ENCODE peak calls at places on chromosomes 7 and 10, in seven cellular contexts. One of them, this sample, is unnamed.

GRCh38 chr10:76543655-76544054 is 1094.0 kb downstream of the KCNMA1 start:
- DNase-seq in lung: no peak
- DNase-seq in BJ: no peak
- DNase-seq in B cell: no peak
- DNase-seq in OCI-LY7: no peak
- DNase-seq in foreskin fibroblast: peak
- DNase-seq in mesothelial cell of epicardium: no peak
- DNase-seq in this sample: no peak

GRCh38 chr7:111308691-111309090 is 217.8 kb downstream of the LRRN3 start:
- DNase-seq in OCI-LY7: no peak
- DNase-seq in foreskin fibroblast: no peak
- DNase-seq in BJ: no peak
- DNase-seq in mesothelial cell of epicardium: no peak
- DNase-seq in lung: no peak
- DNase-seq in B cell: no peak
- DNase-seq in this sample: no peak

GRCh38 chr7:135716677-135717238 is 11.2 kb downstream of the SLC13A4 start:
- DNase-seq in B cell: no peak
- DNase-seq in lung: no peak
- DNase-seq in BJ: peak
- DNase-seq in OCI-LY7: no peak
- DNase-seq in foreskin fibroblast: peak
- DNase-seq in mesothelial cell of epicardium: no peak
- DNase-seq in this sample: no peak

GRCh38 chr7:84712326-84712725 is 474.5 kb downstream of the SEMA3D start:
- DNase-seq in BJ: no peak
- DNase-seq in OCI-LY7: no peak
- DNase-seq in foreskin fibroblast: peak
- DNase-seq in mesothelial cell of epicardium: no peak
- DNase-seq in B cell: no peak
- DNase-seq in lung: no peak
- DNase-seq in this sample: no peak

GRCh38 chr7:116988363-116988989 is 35.2 kb downstream of the ST7 start:
- DNase-seq in foreskin fibroblast: no peak
- DNase-seq in OCI-LY7: no peak
- DNase-seq in B cell: no peak
- DNase-seq in lung: no peak
- DNase-seq in BJ: no peak
- DNase-seq in mesothelial cell of epicardium: no peak
- DNase-seq in this sample: no peak

GRCh38 chr7:131110294-131111080 is 217.2 kb upstream of the MKLN1 start:
- DNase-seq in lung: no peak
- DNase-seq in OCI-LY7: no peak
- DNase-seq in BJ: no peak
- DNase-seq in B cell: no peak
- DNase-seq in foreskin fibroblast: peak
- DNase-seq in mesothelial cell of epicardium: no peak
- DNase-seq in this sample: no peak

GRCh38 chr10:95963202-95963991 is 55.6 kb downstream of the CC2D2B start:
- DNase-seq in foreskin fibroblast: no peak
- DNase-seq in OCI-LY7: peak
- DNase-seq in lung: no peak
- DNase-seq in BJ: no peak
- DNase-seq in B cell: no peak
- DNase-seq in mesothelial cell of epicardium: no peak
- DNase-seq in this sample: no peak

GRCh38 chr10:24706479-24707118 is 17.1 kb downstream of the ARHGAP21 start:
- DNase-seq in foreskin fibroblast: peak
- DNase-seq in mesothelial cell of epicardium: no peak
- DNase-seq in OCI-LY7: no peak
- DNase-seq in BJ: peak
- DNase-seq in B cell: no peak
- DNase-seq in lung: no peak
- DNase-seq in this sample: no peak

GRCh38 chr10:77989081-77989724 is 40.1 kb downstream of the POLR3A start:
- DNase-seq in lung: no peak
- DNase-seq in mesothelial cell of epicardium: no peak
- DNase-seq in OCI-LY7: no peak
- DNase-seq in foreskin fibroblast: peak
- DNase-seq in BJ: no peak
- DNase-seq in B cell: no peak
- DNase-seq in this sample: no peak

GRCh38 chr7:152336754-152337368 is 98.9 kb downstream of the KMT2C start:
- DNase-seq in lung: no peak
- DNase-seq in mesothelial cell of epicardium: no peak
- DNase-seq in B cell: no peak
- DNase-seq in BJ: no peak
- DNase-seq in foreskin fibroblast: peak
- DNase-seq in OCI-LY7: peak
- DNase-seq in this sample: no peak

GRCh38 chr10:69434926-69435325 is 16.3 kb upstream of the TSPAN15 start:
- DNase-seq in BJ: no peak
- DNase-seq in B cell: no peak
- DNase-seq in foreskin fibroblast: no peak
- DNase-seq in lung: no peak
- DNase-seq in mesothelial cell of epicardium: no peak
- DNase-seq in OCI-LY7: no peak
- DNase-seq in this sample: no peak

GRCh38 chr7:150362989-150363769 is 5.4 kb upstream of the REPIN1 start:
- DNase-seq in lung: no peak
- DNase-seq in foreskin fibroblast: no peak
- DNase-seq in B cell: no peak
- DNase-seq in OCI-LY7: no peak
- DNase-seq in mesothelial cell of epicardium: no peak
- DNase-seq in BJ: no peak
- DNase-seq in this sample: no peak

GRCh38 chr10:114658175-114658574 is at the start of gene ABLIM1:
- DNase-seq in B cell: no peak
- DNase-seq in mesothelial cell of epicardium: no peak
- DNase-seq in foreskin fibroblast: no peak
- DNase-seq in lung: no peak
- DNase-seq in BJ: no peak
- DNase-seq in OCI-LY7: no peak
- DNase-seq in this sample: no peak

GRCh38 chr10:69845574-69846251 is 44.0 kb downstream of the COL13A1 start:
- DNase-seq in BJ: no peak
- DNase-seq in foreskin fibroblast: peak
- DNase-seq in lung: no peak
- DNase-seq in OCI-LY7: peak
- DNase-seq in mesothelial cell of epicardium: no peak
- DNase-seq in B cell: no peak
- DNase-seq in this sample: no peak

GRCh38 chr10:111756541-111757061 is 427.0 kb downstream of the GPAM start:
- DNase-seq in lung: no peak
- DNase-seq in foreskin fibroblast: peak
- DNase-seq in mesothelial cell of epicardium: no peak
- DNase-seq in B cell: no peak
- DNase-seq in OCI-LY7: peak
- DNase-seq in BJ: no peak
- DNase-seq in this sample: no peak

GRCh38 chr10:63930584-63930983 is 409.4 kb downstream of the REEP3 start:
- DNase-seq in B cell: no peak
- DNase-seq in mesothelial cell of epicardium: no peak
- DNase-seq in lung: no peak
- DNase-seq in foreskin fibroblast: no peak
- DNase-seq in OCI-LY7: no peak
- DNase-seq in BJ: no peak
- DNase-seq in this sample: no peak

GRCh38 chr7:95330194-95331003 is 6.1 kb upstream of the PON1 start:
- DNase-seq in foreskin fibroblast: peak
- DNase-seq in B cell: peak
- DNase-seq in lung: no peak
- DNase-seq in mesothelial cell of epicardium: no peak
- DNase-seq in OCI-LY7: no peak
- DNase-seq in BJ: no peak
- DNase-seq in this sample: no peak

GRCh38 chr7:2613926-2614613 is 17.7 kb upstream of the TTYH3 start:
- DNase-seq in BJ: no peak
- DNase-seq in mesothelial cell of epicardium: no peak
- DNase-seq in foreskin fibroblast: peak
- DNase-seq in lung: peak
- DNase-seq in B cell: no peak
- DNase-seq in OCI-LY7: peak
- DNase-seq in this sample: no peak

GRCh38 chr7:23093546-23093945 is 12.0 kb upstream of the KLHL7 start:
- DNase-seq in BJ: peak
- DNase-seq in B cell: no peak
- DNase-seq in mesothelial cell of epicardium: no peak
- DNase-seq in OCI-LY7: no peak
- DNase-seq in lung: no peak
- DNase-seq in foreskin fibroblast: peak
- DNase-seq in this sample: no peak

GRCh38 chr7:2016021-2016631 is 216.6 kb downstream of the MAD1L1 start:
- DNase-seq in lung: no peak
- DNase-seq in foreskin fibroblast: no peak
- DNase-seq in B cell: peak
- DNase-seq in OCI-LY7: no peak
- DNase-seq in mesothelial cell of epicardium: peak
- DNase-seq in BJ: no peak
- DNase-seq in this sample: peak

GRCh38 chr10:12250181-12250580 is 54.2 kb downstream of the CDC123 start:
- DNase-seq in OCI-LY7: no peak
- DNase-seq in BJ: no peak
- DNase-seq in lung: no peak
- DNase-seq in mesothelial cell of epicardium: no peak
- DNase-seq in B cell: no peak
- DNase-seq in foreskin fibroblast: no peak
- DNase-seq in this sample: no peak

GRCh38 chr10:12251581-12251980 is 55.6 kb downstream of the CDC123 start:
- DNase-seq in BJ: no peak
- DNase-seq in lung: no peak
- DNase-seq in mesothelial cell of epicardium: no peak
- DNase-seq in B cell: no peak
- DNase-seq in foreskin fibroblast: no peak
- DNase-seq in OCI-LY7: no peak
- DNase-seq in this sample: no peak

GRCh38 chr10:12255048-12255447 is 59.1 kb downstream of the CDC123 start:
- DNase-seq in mesothelial cell of epicardium: no peak
- DNase-seq in B cell: no peak
- DNase-seq in lung: no peak
- DNase-seq in BJ: no peak
- DNase-seq in foreskin fibroblast: no peak
- DNase-seq in OCI-LY7: no peak
- DNase-seq in this sample: no peak

GRCh38 chr10:12252882-12253546 is 57.0 kb downstream of the CDC123 start:
- DNase-seq in BJ: no peak
- DNase-seq in mesothelial cell of epicardium: no peak
- DNase-seq in foreskin fibroblast: peak
- DNase-seq in lung: no peak
- DNase-seq in OCI-LY7: peak
- DNase-seq in B cell: peak
- DNase-seq in this sample: no peak
- TF ChIP-seq CTCF in BJ: peak
- TF ChIP-seq CTCF in mesothelial cell of epicardium: peak
- TF ChIP-seq CTCF in foreskin fibroblast: peak
- TF ChIP-seq CTCF in lung: no peak
- TF ChIP-seq CTCF in OCI-LY7: peak
- TF ChIP-seq CTCF in B cell: peak
- TF ChIP-seq CTCF in this sample: no peak

GRCh38 chr7:16357921-16358320 is 63.4 kb downstream of the CRPPA start:
- DNase-seq in BJ: no peak
- DNase-seq in mesothelial cell of epicardium: no peak
- DNase-seq in OCI-LY7: no peak
- DNase-seq in B cell: no peak
- DNase-seq in foreskin fibroblast: no peak
- DNase-seq in lung: no peak
- DNase-seq in this sample: no peak
- TF ChIP-seq CTCF in BJ: no peak
- TF ChIP-seq CTCF in mesothelial cell of epicardium: no peak
- TF ChIP-seq CTCF in OCI-LY7: no peak
- TF ChIP-seq CTCF in B cell: no peak
- TF ChIP-seq CTCF in foreskin fibroblast: no peak
- TF ChIP-seq CTCF in lung: no peak
- TF ChIP-seq CTCF in this sample: no peak

GRCh38 chr7:142485617-142486226 is 227.9 kb upstream of the PRSS58 start:
- DNase-seq in lung: no peak
- DNase-seq in B cell: no peak
- DNase-seq in BJ: no peak
- DNase-seq in OCI-LY7: no peak
- DNase-seq in mesothelial cell of epicardium: no peak
- DNase-seq in foreskin fibroblast: no peak
- DNase-seq in this sample: no peak
- TF ChIP-seq CTCF in lung: no peak
- TF ChIP-seq CTCF in B cell: peak
- TF ChIP-seq CTCF in BJ: peak
- TF ChIP-seq CTCF in OCI-LY7: peak
- TF ChIP-seq CTCF in mesothelial cell of epicardium: peak
- TF ChIP-seq CTCF in foreskin fibroblast: peak
- TF ChIP-seq CTCF in this sample: no peak

GRCh38 chr7:219581-220150 is 27.3 kb downstream of the FAM20C start:
- DNase-seq in BJ: no peak
- DNase-seq in B cell: no peak
- DNase-seq in lung: no peak
- DNase-seq in OCI-LY7: no peak
- DNase-seq in foreskin fibroblast: no peak
- DNase-seq in mesothelial cell of epicardium: no peak
- DNase-seq in this sample: no peak

GRCh38 chr7:218316-218715 is 25.9 kb downstream of the FAM20C start:
- DNase-seq in BJ: no peak
- DNase-seq in B cell: no peak
- DNase-seq in mesothelial cell of epicardium: no peak
- DNase-seq in OCI-LY7: no peak
- DNase-seq in foreskin fibroblast: no peak
- DNase-seq in lung: no peak
- DNase-seq in this sample: no peak

GRCh38 chr7:218896-219580 is 26.7 kb downstream of the FAM20C start:
- DNase-seq in foreskin fibroblast: no peak
- DNase-seq in B cell: no peak
- DNase-seq in OCI-LY7: no peak
- DNase-seq in BJ: no peak
- DNase-seq in lung: no peak
- DNase-seq in mesothelial cell of epicardium: no peak
- DNase-seq in this sample: no peak

GRCh38 chr7:221996-222715 is 29.8 kb downstream of the FAM20C start:
- DNase-seq in mesothelial cell of epicardium: no peak
- DNase-seq in OCI-LY7: no peak
- DNase-seq in lung: no peak
- DNase-seq in foreskin fibroblast: peak
- DNase-seq in B cell: no peak
- DNase-seq in BJ: no peak
- DNase-seq in this sample: no peak

DNA sequence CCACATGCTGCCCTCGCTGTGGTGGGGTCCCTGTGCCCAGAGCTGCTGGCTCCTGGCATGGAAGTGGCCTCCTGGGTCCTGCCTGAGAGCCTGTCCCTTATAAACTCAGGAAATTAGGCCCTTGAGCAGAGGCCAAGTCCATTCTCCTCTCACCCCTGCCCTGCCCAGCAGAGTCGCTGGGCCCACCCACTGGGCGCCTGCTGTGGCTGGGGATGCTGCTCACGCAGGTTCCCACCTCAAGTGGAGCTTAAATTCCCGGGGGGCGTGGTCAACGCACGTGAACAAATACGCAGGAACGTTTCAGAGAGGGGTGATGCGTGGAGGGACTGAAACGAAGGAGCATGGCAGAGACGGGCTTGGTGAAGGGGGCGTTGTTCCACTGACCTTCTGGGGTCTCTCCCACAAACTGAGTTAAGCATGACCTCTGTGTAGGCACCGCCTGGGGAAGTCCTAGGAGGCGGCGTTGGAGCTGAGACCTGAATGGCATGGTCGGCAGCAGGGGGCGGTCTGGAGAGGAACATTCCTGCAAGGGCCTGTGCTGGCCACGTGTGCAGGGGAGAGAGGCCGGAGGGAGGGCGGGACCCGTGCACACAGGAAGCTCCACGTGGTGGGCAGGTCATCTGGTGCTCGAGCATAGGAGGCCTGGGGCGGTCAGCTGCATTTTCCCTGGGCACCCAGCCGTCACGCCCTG is 27.9 kb downstream of the FAM20C start:
- DNase-seq in mesothelial cell of epicardium: no peak
- DNase-seq in OCI-LY7: no peak
- DNase-seq in foreskin fibroblast: peak
- DNase-seq in lung: no peak
- DNase-seq in BJ: no peak
- DNase-seq in B cell: no peak
- DNase-seq in this sample: no peak
- TF ChIP-seq CTCF in mesothelial cell of epicardium: no peak
- TF ChIP-seq CTCF in OCI-LY7: no peak
- TF ChIP-seq CTCF in foreskin fibroblast: no peak
- TF ChIP-seq CTCF in lung: no peak
- TF ChIP-seq CTCF in BJ: peak
- TF ChIP-seq CTCF in B cell: no peak
- TF ChIP-seq CTCF in this sample: no peak